ENCODE peak calls at places on chromosomes 5 and 9, in six cellular contexts. N is uterus, R is SK-N-SH, S is Panc1, V is heart right ventricle, K is fibroblast of pulmonary artery. P is an unnamed sample.
A peak's percentile ranks its signal among the peaks of the same experiment; 100 is the strongest.

GRCh38 chr9:34823778-34824177 is 113.8 kb upstream of the CCL21 start:
- DNase-seq in S (no peak), N (no peak), K (no peak), R (no peak), V (no peak), P (no peak)

GRCh38 chr5:22852807-22853670 is at the start of gene CDH12:
- DNase-seq in S (no peak), V (no peak), N (no peak), K (no peak), R (no peak), P (no peak)

GRCh38 chr5:141758316-141758965 is 76.4 kb upstream of the ARAP3 start:
- DNase-seq in N (no peak), S (no peak), K (no peak), R (no peak), V (no peak), P (no peak)

GRCh38 chr5:33470544-33470943 is 29.8 kb downstream of the TARS1 start:
- DNase-seq in R (peak; percentile 30), S (no peak), N (no peak), K (peak; percentile 81), V (no peak), P (peak; percentile 1)

GRCh38 chr9:114261026-114261425 is 61.9 kb upstream of the ORM1 start:
- DNase-seq in S (no peak), R (no peak), N (no peak), V (no peak), K (no peak), P (no peak)

GRCh38 chr9:98607787-98608186 is 100.9 kb downstream of the GABBR2 start:
- DNase-seq in K (peak; percentile 94), N (no peak), V (no peak), S (no peak), R (no peak), P (no peak)

GRCh38 chr9:132551556-132551955 is 30.9 kb upstream of the BARHL1 start:
- DNase-seq in S (no peak), K (no peak), V (no peak), R (no peak), N (no peak), P (no peak)

GRCh38 chr5:128645582-128645981 is 107.5 kb upstream of the FBN2 start:
- DNase-seq in K (no peak), N (no peak), V (no peak), S (no peak), R (no peak), P (no peak)

GRCh38 chr9:105264380-105264779 is 19.9 kb downstream of the SLC44A1 start:
- DNase-seq in K (no peak), S (no peak), N (no peak), R (no peak), V (no peak), P (no peak)

GRCh38 chr5:133746834-133747233 is 134.5 kb upstream of the FSTL4 start:
- DNase-seq in N (no peak), S (no peak), K (no peak), R (peak; percentile 41), V (no peak), P (no peak)

GRCh38 chr5:159910843-159911229 is 5.4 kb upstream of the ADRA1B start:
- DNase-seq in V (no peak), N (no peak), S (no peak), K (no peak), R (no peak), P (no peak)

GRCh38 chr5:65013141-65013540 is 244.4 kb downstream of the CWC27 start:
- DNase-seq in K (peak; percentile 44), S (no peak), N (no peak), V (no peak), R (no peak), P (no peak)

GRCh38 chr9:108150736-108151135 is 661.2 kb upstream of the KLF4 start:
- DNase-seq in R (no peak), V (no peak), K (peak; percentile 92), S (no peak), N (no peak), P (no peak)

GRCh38 chr5:113512341-113512740 is 1.2 kb upstream of the YTHDC2 start:
- DNase-seq in R (no peak), V (no peak), N (no peak), K (no peak), S (no peak), P (no peak)

GRCh38 chr5:97854871-97855762 is 672.1 kb upstream of the RIOK2 start:
- DNase-seq in K (peak; percentile 85), S (no peak), V (peak; percentile 11), R (no peak), N (no peak), P (no peak)

GRCh38 chr9:120478208-120478607 is 101.8 kb downstream of the CDK5RAP2 start:
- DNase-seq in R (no peak), S (no peak), V (no peak), N (no peak), K (peak; percentile 70), P (no peak)

GRCh38 chr5:65190328-65191053 is 291.2 kb downstream of the ADAMTS6 start:
- DNase-seq in S (no peak), K (peak; percentile 95), N (no peak), V (no peak), R (no peak), P (no peak)

GRCh38 chr5:14143843-14144585 is 872 bp downstream of the TRIO start:
- DNase-seq in K (no peak), S (no peak), V (peak; percentile 55), R (peak; percentile 68), N (peak; percentile 51), P (no peak)

GRCh38 chr5:159412284-159413046 is 82.2 kb upstream of the IL12B start:
- DNase-seq in R (no peak), N (no peak), S (no peak), V (no peak), K (peak; percentile 10), P (no peak)

GRCh38 chr9:124102363-124102762 is 90.8 kb downstream of the LHX2 start:
- DNase-seq in S (no peak), V (no peak), N (no peak), R (no peak), K (no peak), P (no peak)

GRCh38 chr5:132816554-132816953 is 3.5 kb downstream of the SOWAHA start:
- DNase-seq in N (no peak), K (no peak), R (no peak), V (no peak), S (no peak), P (no peak)

GRCh38 chr9:76371901-76372300 is 22.3 kb downstream of the RFK start:
- DNase-seq in N (no peak), S (no peak), R (no peak), V (no peak), K (peak; percentile 67), P (peak; percentile 29)

GRCh38 chr9:37034938-37035471 is 937 bp upstream of the PAX5 start:
- DNase-seq in N (no peak), S (no peak), K (no peak), R (peak; percentile 38), V (no peak), P (no peak)

GRCh38 chr9:37037137-37037743 is 3.2 kb upstream of the PAX5 start:
- DNase-seq in K (no peak), S (no peak), R (no peak), N (no peak), V (no peak), P (no peak)

GRCh38 chr9:37037744-37038640 is 3.9 kb upstream of the PAX5 start:
- DNase-seq in V (no peak), R (peak; percentile 65), S (no peak), K (no peak), N (no peak), P (no peak)

GRCh38 chr9:37035472-37036236 is 1.6 kb upstream of the PAX5 start:
- DNase-seq in S (no peak), V (no peak), N (no peak), K (peak; percentile 26), R (peak; percentile 70), P (no peak)

GRCh38 chr9:37036237-37037136 is 2.4 kb upstream of the PAX5 start:
- DNase-seq in S (no peak), N (no peak), R (peak; percentile 72), V (peak; percentile 44), K (peak; percentile 33), P (no peak)
- TF ChIP-seq CTCF in S (no peak), N (no peak), R (no peak), V (no peak), K (no peak), P (no peak)

DNA sequence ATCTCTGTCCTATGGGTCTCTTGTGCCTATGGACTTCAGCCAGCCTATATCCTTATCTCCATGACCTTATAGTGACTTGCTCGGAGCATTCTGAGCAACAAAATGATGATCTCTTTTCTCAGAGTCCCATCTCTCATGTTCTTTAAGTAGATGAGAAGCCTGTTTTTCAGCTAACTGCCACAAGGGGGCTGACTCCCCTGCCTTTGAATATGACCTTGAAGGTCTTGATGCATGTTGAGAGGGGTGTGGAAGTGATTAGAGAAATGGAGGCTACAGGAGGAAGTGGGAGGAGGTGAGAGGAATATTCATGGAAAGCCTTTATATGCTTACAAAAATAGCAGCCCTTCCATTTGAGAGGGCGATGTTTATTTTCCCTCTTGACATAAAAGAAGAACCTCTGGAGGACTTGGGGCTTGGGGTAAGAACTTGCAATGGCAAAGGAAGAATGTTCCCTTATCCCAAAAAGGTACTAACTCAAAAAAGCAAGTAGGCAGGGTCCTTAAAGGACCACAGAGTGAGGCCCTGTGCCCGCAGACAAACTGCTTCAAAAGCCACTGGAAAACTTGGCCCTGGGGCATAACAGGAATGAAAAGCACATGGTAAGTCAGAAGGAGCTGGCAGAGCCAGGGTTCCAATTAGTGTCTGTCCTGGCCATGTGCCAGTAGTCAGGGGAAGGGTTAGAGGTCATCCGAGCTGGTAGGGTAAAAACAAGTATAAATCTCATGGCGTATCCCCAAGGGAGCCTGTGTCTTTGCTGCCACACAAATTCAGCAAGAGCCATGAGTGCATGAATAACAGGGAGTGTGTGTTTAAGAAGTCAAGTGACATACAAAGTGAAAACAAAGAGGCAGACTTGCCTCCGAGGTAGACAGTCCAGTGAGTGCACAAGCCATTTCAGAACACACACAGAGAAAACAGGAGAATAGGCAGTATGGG is 39.1 kb downstream of the FGD3 start:
- DNase-seq in R (no peak), V (no peak), K (peak; percentile 9), N (no peak), S (no peak), P (no peak)
- H3K4me3 ChIP-seq in R (no peak overlapping the region), V (no peak overlapping the region), K (no peak overlapping the region), N (no peak overlapping the region), S (no peak overlapping the region), P (no peak overlapping the region)

GRCh38 chr9:130327070-130327780 is 61.7 kb downstream of the HMCN2 start:
- DNase-seq in R (peak; percentile 82), K (no peak), N (no peak), S (no peak), V (no peak), P (no peak)
- TF ChIP-seq CTCF in R (peak; percentile 38), K (peak; percentile 32), N (peak; percentile 15), S (no peak), V (peak; percentile 10), P (peak; percentile 35)

GRCh38 chr5:170787216-170787615 is 3.7 kb downstream of the GABRP start:
- DNase-seq in R (no peak), K (no peak), V (no peak), S (no peak), N (no peak), P (no peak)

GRCh38 chr5:170781946-170782345 is 1.6 kb upstream of the GABRP start:
- DNase-seq in R (no peak), K (no peak), V (no peak), S (no peak), N (no peak), P (no peak)

GRCh38 chr5:170788626-170789304 is 5.2 kb downstream of the GABRP start:
- DNase-seq in N (no peak), V (no peak), S (no peak), K (no peak), R (no peak), P (no peak)

GRCh38 chr5:170782438-170782837 is 1.1 kb upstream of the GABRP start:
- DNase-seq in R (no peak), V (no peak), K (no peak), S (no peak), N (no peak), P (no peak)

GRCh38 chr5:170783498-170784247 is at the start of gene GABRP:
- DNase-seq in S (no peak), R (peak; percentile 32), K (no peak), V (no peak), N (no peak), P (no peak)
- H3K4me3 ChIP-seq in S (no peak within 1 kb of the TSS), R (no peak within 1 kb of the TSS), K (no peak within 1 kb of the TSS), V (no peak within 1 kb of the TSS), N (no peak within 1 kb of the TSS), P (no peak within 1 kb of the TSS)

P was measured in epithelial cell of proximal tubule.